ENCODE peak calls at places on chromosomes 16 and 17, in four cellular contexts. Z is WTC11, P is SK-N-SH, Q is GM12878. V is an unnamed sample.

GRCh38 chr16:77531741-77532140 is 96.9 kb upstream of the ADAMTS18 start:
- DNase-seq in Z (no peak), Q (no peak), P (no peak), V (no peak)

GRCh38 chr17:41705271-41705991 is 6.7 kb upstream of the GAST start:
- DNase-seq in P (no peak), Z (peak), Q (no peak), V (no peak)

GRCh38 chr17:65552214-65552613 is 9.2 kb downstream of the AXIN2 start:
- DNase-seq in Q (no peak), Z (no peak), P (no peak), V (no peak)

GRCh38 chr17:49552070-49552751 is 23.5 kb upstream of the NXPH3 start:
- DNase-seq in Z (no peak), P (peak), Q (no peak), V (no peak)

GRCh38 chr16:77231047-77231446 is 31.8 kb downstream of the SYCE1L start:
- DNase-seq in Z (no peak), P (no peak), Q (no peak), V (no peak)

GRCh38 chr17:7846765-7847661 is 7.9 kb upstream of the TMEM88 start:
- DNase-seq in Q (no peak), Z (no peak), P (no peak), V (no peak)

GRCh38 chr16:58409316-58409973 is 17.2 kb downstream of the GINS3 start:
- DNase-seq in Q (no peak), Z (no peak), P (no peak), V (no peak)

GRCh38 chr16:29779474-29779873 is 1.4 kb downstream of the ZG16 start:
- DNase-seq in Q (no peak), Z (peak), P (no peak), V (no peak)

GRCh38 chr17:50129303-50129945 is 536 bp downstream of the SAMD14 start:
- DNase-seq in Q (no peak), P (peak), Z (no peak), V (no peak)

GRCh38 chr17:48055531-48056245 is 7.5 kb downstream of the NFE2L1 start:
- DNase-seq in P (no peak), Q (peak), Z (peak), V (no peak)

GRCh38 chr17:79377230-79377790 is 233.5 kb downstream of the RBFOX3 start:
- DNase-seq in P (no peak), Z (no peak), Q (no peak), V (no peak)

GRCh38 chr17:1989135-1989534 is 36.0 kb downstream of the RTN4RL1 start:
- DNase-seq in P (no peak), Z (no peak), Q (no peak), V (no peak)

GRCh38 chr17:4648741-4649140 is 7.3 kb upstream of the ALOX15 start:
- DNase-seq in Z (no peak), P (no peak), Q (no peak), V (no peak)

GRCh38 chr17:28574536-28574935 is 2.2 kb downstream of the ALDOC start:
- DNase-seq in P (no peak), Z (no peak), Q (no peak), V (no peak)

GRCh38 chr17:60305141-60305540 is 86.8 kb downstream of the USP32 start:
- DNase-seq in Q (peak), Z (no peak), P (no peak), V (no peak)

GRCh38 chr16:3214904-3215600 is 19.9 kb downstream of the ZNF200 start:
- DNase-seq in Q (no peak), Z (no peak), P (no peak), V (no peak)

GRCh38 chr16:3023669-3024478 is at the start of the genes HCFC1R1 and THOC6:
- DNase-seq in Z (peak), P (peak), Q (peak), V (peak)

GRCh38 chr16:81029930-81030604 is 5.6 kb upstream of the ATMIN start:
- DNase-seq in Q (no peak), P (no peak), Z (no peak), V (no peak)

GRCh38 chr17:1561420-1562177 is 993 bp downstream of the PITPNA start:
- DNase-seq in Z (peak), Q (no peak), P (peak), V (peak)

GRCh38 chr16:55333690-55334089 is 9.7 kb downstream of the IRX6 start:
- DNase-seq in Z (no peak), P (no peak), Q (no peak), V (no peak)

GRCh38 chr17:48541036-48541573 is 3.8 kb downstream of the HOXB2 start:
- DNase-seq in Z (no peak), P (no peak), Q (no peak), V (no peak)

GRCh38 chr16:5008311-5008731 is 25.4 kb downstream of the NAGPA start:
- DNase-seq in P (no peak), Q (no peak), Z (no peak), V (no peak)

GRCh38 chr17:17494499-17495447 is 1.4 kb downstream of the RASD1 start:
- DNase-seq in P (no peak), Q (no peak), Z (peak), V (no peak)

GRCh38 chr16:80527297-80527696 is 13.5 kb upstream of the DYNLRB2 start:
- DNase-seq in Q (no peak), P (peak), Z (peak), V (no peak)

GRCh38 chr16:14527411-14528044 is 102.5 kb downstream of the PARN start:
- DNase-seq in P (no peak), Z (no peak), Q (no peak), V (no peak)

GRCh38 chr16:67155305-67156145 is 4.2 kb downstream of the TRADD start:
- DNase-seq in Q (no peak), P (peak), Z (peak), V (peak)

GRCh38 chr17:11290814-11291213 is 49.8 kb downstream of the SHISA6 start:
- DNase-seq in Q (no peak), Z (no peak), P (no peak), V (no peak)

GRCh38 chr17:2898255-2898926 is 102.2 kb downstream of the RAP1GAP2 start:
- DNase-seq in P (peak), Z (no peak), Q (no peak), V (no peak)

GRCh38 chr16:62638964-62639861 is 603.0 kb upstream of the CDH8 start:
- DNase-seq in P (no peak), Z (no peak), Q (peak), V (no peak)

GRCh38 chr17:75013077-75013391 is 564 bp downstream of the MRPL58 start:
- DNase-seq in P (no peak), Q (no peak), Z (no peak), V (peak)

GRCh38 chr17:60067871-60068270 is 10.8 kb downstream of the HEATR6 start:
- DNase-seq in Q (no peak), P (no peak), Z (no peak), V (no peak)

GRCh38 chr17:68378202-68379149 is 78.8 kb downstream of the WIPI1 start:
- DNase-seq in Z (peak), P (peak), Q (no peak), V (no peak)

GRCh38 chr16:67260426-67261063 is 11.8 kb downstream of the SLC9A5 start:
- DNase-seq in P (peak), Z (no peak), Q (no peak), V (peak)

GRCh38 chr16:4052096-4052495 is 64.1 kb downstream of the ADCY9 start:
- DNase-seq in Q (no peak), Z (no peak), P (no peak), V (no peak)

GRCh38 chr16:685967-686366 is 1.8 kb upstream of the JMJD8 start:
- DNase-seq in P (peak), Z (peak), Q (no peak), V (no peak)

GRCh38 chr17:80938556-80938955 is 53.1 kb upstream of the CHMP6 start:
- DNase-seq in Z (no peak), Q (no peak), P (no peak), V (no peak)

GRCh38 chr17:9907883-9908648 is 3.0 kb upstream of the RCVRN start:
- DNase-seq in Z (no peak), P (no peak), Q (no peak), V (no peak)

GRCh38 chr16:48311242-48311641 is 63.9 kb upstream of the ABCC11 start:
- DNase-seq in P (no peak), Q (no peak), Z (no peak), V (no peak)
- TF ChIP-seq USF1 in P (no peak), Q (no peak), Z (no peak), V (no peak)

DNA sequence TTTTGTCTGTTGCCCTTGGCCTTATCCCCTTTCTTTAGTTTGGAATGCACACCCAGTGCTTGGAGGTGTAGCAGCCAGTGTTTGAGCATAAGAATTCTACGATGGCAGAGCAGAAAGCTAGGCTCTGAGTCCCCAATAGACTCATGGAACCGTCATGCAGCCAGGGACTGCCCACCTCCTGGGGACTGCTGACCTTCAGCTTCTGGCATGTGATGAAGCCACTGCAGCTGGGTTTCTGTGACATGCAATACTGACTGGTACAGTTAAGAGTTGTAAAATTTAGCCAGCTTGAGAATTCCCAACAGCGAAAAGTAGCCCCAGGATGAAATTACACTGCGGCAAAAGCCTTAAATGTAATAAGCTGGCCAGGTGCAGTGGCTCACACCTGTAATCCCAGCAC is 9.0 kb upstream of the MAP3K14 start:
- DNase-seq in Q (no peak), Z (no peak), P (no peak), V (no peak)
- TF ChIP-seq USF1 in Q (no peak), Z (no peak), P (no peak), V (no peak)

GRCh38 chr16:9050102-9050830 is 41.2 kb upstream of the HAPSTR1 start:
- DNase-seq in Q (no peak), Z (peak), P (peak), V (peak)

GRCh38 chr16:9048302-9048700 is 43.1 kb upstream of the HAPSTR1 start:
- DNase-seq in Q (no peak), Z (no peak), P (no peak), V (no peak)

GRCh38 chr16:9049241-9049640 is 42.2 kb upstream of the HAPSTR1 start:
- DNase-seq in Z (no peak), P (no peak), Q (no peak), V (no peak)

GRCh38 chr16:9046667-9047055 is 44.8 kb upstream of the HAPSTR1 start:
- DNase-seq in P (no peak), Z (no peak), Q (no peak), V (no peak)

DNA sequence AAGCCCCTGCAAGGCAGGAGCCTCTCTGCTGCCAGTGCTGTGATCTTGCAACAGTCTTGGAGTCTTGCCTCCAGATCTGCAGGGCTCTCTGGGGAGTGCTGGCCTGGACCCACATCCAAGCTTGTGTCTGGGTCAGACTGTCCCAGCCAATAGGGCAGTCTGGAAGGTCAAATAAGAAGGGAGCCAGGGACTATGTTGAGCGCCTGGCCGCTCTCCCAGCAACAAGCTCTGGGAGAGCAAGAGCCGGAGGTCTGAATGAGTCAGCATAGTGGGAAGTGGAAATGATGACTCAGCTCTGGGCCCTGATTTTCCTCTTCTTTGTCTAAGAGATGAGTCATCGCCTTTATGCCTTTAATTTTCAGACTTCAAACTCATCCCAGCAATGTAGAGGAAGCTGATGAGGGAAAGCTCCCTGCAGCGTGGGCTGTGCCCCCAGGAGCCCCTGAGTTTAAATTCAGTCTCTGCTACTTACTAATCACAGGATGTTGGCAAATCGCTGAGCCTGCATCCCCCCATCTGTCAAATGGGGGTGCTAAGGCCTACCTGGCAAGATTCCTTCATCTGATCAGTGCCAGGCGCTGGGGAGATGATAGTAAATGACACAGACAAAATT is 43.6 kb upstream of the HAPSTR1 start:
- DNase-seq in P (no peak), Q (peak), Z (peak), V (peak)
- TF ChIP-seq USF1 in P (no peak), Q (no peak), Z (no peak), V (no peak)

GRCh38 chr16:52376677-52377300 is 170.2 kb downstream of the TOX3 start:
- DNase-seq in Q (no peak), P (peak), Z (no peak), V (no peak)
- TF ChIP-seq USF1 in Q (no peak), P (no peak), Z (no peak), V (no peak)

V was measured in K562.